ENCODE peak calls at places on chromosomes 1 and 21, in four cellular contexts. I is germinal center; D is iPS-NIHi11; C is stimulated activated effector memory CD8-positive, alpha-beta T cell treated with anti-CD3 and anti-CD28 coated beads, Interleukin-12 subunit alpha, Interleukin-12 subunit beta, amount 100 ng/mL, for 72 hours. O is an unnamed sample.

GRCh38 chr1:46070164-46070814 is 62.1 kb downstream of the PIK3R3 start:
- DNase-seq in I (no peak), D (no peak), C (no peak), O (no peak)

GRCh38 chr1:11858968-11859871 is 475 bp upstream of the NPPB start:
- DNase-seq in I (peak; percentile 86), D (peak; percentile 96), C (peak; percentile 45), O (peak; percentile 85)

GRCh38 chr1:212234431-212235298 is 50.5 kb upstream of the PPP2R5A start:
- DNase-seq in I (no peak), D (peak; percentile 38), C (no peak), O (no peak)

GRCh38 chr1:216410026-216410425 is 13.2 kb downstream of the USH2A start:
- DNase-seq in I (no peak), D (no peak), C (no peak), O (no peak)

GRCh38 chr1:64476251-64476952 is 6.5 kb downstream of the CACHD1 start:
- DNase-seq in I (no peak), D (no peak), C (no peak), O (no peak)

GRCh38 chr1:171457412-171457811 is 27.9 kb upstream of the PRRC2C start:
- DNase-seq in I (no peak), D (no peak), C (no peak), O (no peak)

GRCh38 chr1:167538657-167539056 is 14.9 kb downstream of the CREG1 start:
- DNase-seq in I (no peak), D (peak; percentile 74), C (no peak), O (peak; percentile 76)

GRCh38 chr1:9181990-9182783 is 52.4 kb upstream of the H6PD start:
- DNase-seq in I (no peak), D (peak; percentile 55), C (no peak), O (peak; percentile 62)

GRCh38 chr1:177351361-177352108 is 180.8 kb downstream of the BRINP2 start:
- DNase-seq in I (no peak), D (no peak), C (no peak), O (no peak)

GRCh38 chr1:78437393-78437792 is 53.4 kb upstream of the PTGFR start:
- DNase-seq in I (no peak), D (no peak), C (no peak), O (no peak)

GRCh38 chr21:45590726-45591618 is 48.7 kb upstream of the SLC19A1 start:
- DNase-seq in I (no peak), D (no peak), C (peak; percentile 65), O (peak; percentile 47)

GRCh38 chr1:218785928-218786327 is 387.8 kb upstream of the LYPLAL1 start:
- DNase-seq in I (no peak), D (no peak), C (no peak), O (no peak)

GRCh38 chr1:94305704-94306103 is 68.3 kb upstream of the ARHGAP29 start:
- DNase-seq in I (no peak), D (no peak), C (no peak), O (no peak)

GRCh38 chr21:46114963-46115362 is 17.1 kb downstream of the COL6A2 start:
- DNase-seq in I (no peak), D (no peak), C (no peak), O (no peak)

GRCh38 chr1:238499036-238499435 is 608.3 kb upstream of the ZP4 start:
- DNase-seq in I (no peak), D (no peak), C (no peak), O (no peak)

GRCh38 chr1:206706298-206706791 is 21.6 kb downstream of the MAPKAPK2 start:
- DNase-seq in I (no peak), D (peak; percentile 44), C (peak; percentile 39), O (no peak)

GRCh38 chr21:46127239-46128105 is 27.9 kb downstream of the FTCD start:
- DNase-seq in I (no peak), D (peak; percentile 16), C (no peak), O (no peak)

GRCh38 chr1:88595355-88595754 is 88.7 kb upstream of the PKN2 start:
- DNase-seq in I (no peak), D (peak; percentile 29), C (no peak), O (no peak)

GRCh38 chr1:55010887-55011217 is 12.1 kb downstream of the BSND start:
- DNase-seq in I (no peak), D (no peak), C (no peak), O (peak; percentile 53)

GRCh38 chr1:207826557-207827487 is 75.0 kb downstream of the CD46 start:
- DNase-seq in I (no peak), D (no peak), C (no peak), O (no peak)

GRCh38 chr1:170377011-170377410 is 155.0 kb upstream of the GORAB start:
- DNase-seq in I (no peak), D (no peak), C (no peak), O (no peak)

GRCh38 chr21:21290751-21291150 is 292.5 kb downstream of the NCAM2 start:
- DNase-seq in I (no peak), D (no peak), C (no peak), O (no peak)

GRCh38 chr1:204941415-204942338 is 71.0 kb downstream of the NFASC start:
- DNase-seq in I (peak; percentile 69), D (peak; percentile 83), C (peak; percentile 36), O (peak; percentile 74)

GRCh38 chr1:160576430-160576829 is 2.9 kb downstream of the CD84 start:
- DNase-seq in I (no peak), D (no peak), C (no peak), O (no peak)

GRCh38 chr1:173852105-173852504 is 15.7 kb downstream of the GAS5 start:
- DNase-seq in I (no peak), D (no peak), C (no peak), O (no peak)

GRCh38 chr21:39660191-39660590 is 47.5 kb downstream of the B3GALT5 start:
- DNase-seq in I (no peak), D (no peak), C (no peak), O (no peak)

GRCh38 chr1:209277662-209278061 is 305.9 kb upstream of the CAMK1G start:
- DNase-seq in I (no peak), D (no peak), C (no peak), O (no peak)

GRCh38 chr1:20086800-20087199 is 16.8 kb downstream of the PLA2G5 start:
- DNase-seq in I (no peak), D (no peak), C (no peak), O (no peak)

GRCh38 chr1:192167941-192168685 is 9.9 kb downstream of the RGS18 start:
- DNase-seq in I (no peak), D (no peak), C (no peak), O (no peak)

GRCh38 chr1:102032534-102032933 is 35.8 kb upstream of the OLFM3 start:
- DNase-seq in I (no peak), D (no peak), C (no peak), O (no peak)

GRCh38 chr1:57017201-57017600 is 51.4 kb upstream of the C8B start:
- DNase-seq in I (no peak), D (no peak), C (no peak), O (no peak)

GRCh38 chr1:32286763-32287162 is 5.1 kb upstream of the HDAC1 start:
- DNase-seq in I (no peak), D (no peak), C (no peak), O (peak; percentile 58)

GRCh38 chr1:34696230-34696629 is 58.6 kb upstream of the GJB5 start:
- DNase-seq in I (no peak), D (no peak), C (no peak), O (no peak)

O was measured in H9.